ENCODE peak calls at places on chromosome 16, in eight cellular contexts. One of them, this sample, is unnamed.

GRCh38 chr16:77443834-77444460 is 9.1 kb upstream of the ADAMTS18 start:
- DNase-seq in central memory CD4-positive, alpha-beta T cell: no peak
- DNase-seq in stimulated activated CD4-positive, alpha-beta T cell treated with anti-CD3 and anti-CD28 coated beads, Interleukin-1b, Interleukin-23, amount 100 ng/mL, for 1 hour: no peak
- DNase-seq in SHP77: no peak
- DNase-seq in stimulated activated naive B cell treated with anti-CD40 and anti-IgM and Interleukin-4, amounts not matched to agents 10 μg/mL and 1 μg/mL and 100 μg/mL, for 72 hours: no peak
- DNase-seq in DMS153: peak
- DNase-seq in neural progenitor cell: no peak
- DNase-seq in LHCN-M2: no peak
- DNase-seq in this sample: no peak

GRCh38 chr16:72590179-72590937 is 418.4 kb upstream of the PMFBP1 start:
- DNase-seq in central memory CD4-positive, alpha-beta T cell: no peak
- DNase-seq in stimulated activated CD4-positive, alpha-beta T cell treated with anti-CD3 and anti-CD28 coated beads, Interleukin-1b, Interleukin-23, amount 100 ng/mL, for 1 hour: no peak
- DNase-seq in SHP77: no peak
- DNase-seq in stimulated activated naive B cell treated with anti-CD40 and anti-IgM and Interleukin-4, amounts not matched to agents 10 μg/mL and 1 μg/mL and 100 μg/mL, for 72 hours: no peak
- DNase-seq in DMS153: no peak
- DNase-seq in neural progenitor cell: no peak
- DNase-seq in LHCN-M2: no peak
- DNase-seq in this sample: no peak

GRCh38 chr16:25922438-25922837 is 230.7 kb downstream of the HS3ST4 start:
- DNase-seq in central memory CD4-positive, alpha-beta T cell: no peak
- DNase-seq in stimulated activated CD4-positive, alpha-beta T cell treated with anti-CD3 and anti-CD28 coated beads, Interleukin-1b, Interleukin-23, amount 100 ng/mL, for 1 hour: no peak
- DNase-seq in SHP77: peak
- DNase-seq in stimulated activated naive B cell treated with anti-CD40 and anti-IgM and Interleukin-4, amounts not matched to agents 10 μg/mL and 1 μg/mL and 100 μg/mL, for 72 hours: no peak
- DNase-seq in DMS153: peak
- DNase-seq in neural progenitor cell: no peak
- DNase-seq in LHCN-M2: no peak
- DNase-seq in this sample: no peak

GRCh38 chr16:68936729-68937631 is 93.6 kb downstream of the TANGO6 start:
- DNase-seq in central memory CD4-positive, alpha-beta T cell: no peak
- DNase-seq in stimulated activated CD4-positive, alpha-beta T cell treated with anti-CD3 and anti-CD28 coated beads, Interleukin-1b, Interleukin-23, amount 100 ng/mL, for 1 hour: no peak
- DNase-seq in SHP77: no peak
- DNase-seq in stimulated activated naive B cell treated with anti-CD40 and anti-IgM and Interleukin-4, amounts not matched to agents 10 μg/mL and 1 μg/mL and 100 μg/mL, for 72 hours: no peak
- DNase-seq in DMS153: no peak
- DNase-seq in neural progenitor cell: no peak
- DNase-seq in LHCN-M2: no peak
- DNase-seq in this sample: no peak

GRCh38 chr16:66948034-66948821 is 12.8 kb upstream of the CES3 start:
- DNase-seq in central memory CD4-positive, alpha-beta T cell: no peak
- DNase-seq in stimulated activated CD4-positive, alpha-beta T cell treated with anti-CD3 and anti-CD28 coated beads, Interleukin-1b, Interleukin-23, amount 100 ng/mL, for 1 hour: no peak
- DNase-seq in SHP77: no peak
- DNase-seq in stimulated activated naive B cell treated with anti-CD40 and anti-IgM and Interleukin-4, amounts not matched to agents 10 μg/mL and 1 μg/mL and 100 μg/mL, for 72 hours: no peak
- DNase-seq in DMS153: no peak
- DNase-seq in neural progenitor cell: no peak
- DNase-seq in LHCN-M2: no peak
- DNase-seq in this sample: peak

GRCh38 chr16:24670623-24671454 is 58.6 kb upstream of the TNRC6A start:
- DNase-seq in central memory CD4-positive, alpha-beta T cell: no peak
- DNase-seq in stimulated activated CD4-positive, alpha-beta T cell treated with anti-CD3 and anti-CD28 coated beads, Interleukin-1b, Interleukin-23, amount 100 ng/mL, for 1 hour: no peak
- DNase-seq in SHP77: peak
- DNase-seq in stimulated activated naive B cell treated with anti-CD40 and anti-IgM and Interleukin-4, amounts not matched to agents 10 μg/mL and 1 μg/mL and 100 μg/mL, for 72 hours: peak
- DNase-seq in DMS153: peak
- DNase-seq in neural progenitor cell: peak
- DNase-seq in LHCN-M2: peak
- DNase-seq in this sample: no peak

GRCh38 chr16:17301593-17302135 is 169.1 kb downstream of the XYLT1 start:
- DNase-seq in central memory CD4-positive, alpha-beta T cell: no peak
- DNase-seq in stimulated activated CD4-positive, alpha-beta T cell treated with anti-CD3 and anti-CD28 coated beads, Interleukin-1b, Interleukin-23, amount 100 ng/mL, for 1 hour: no peak
- DNase-seq in SHP77: no peak
- DNase-seq in stimulated activated naive B cell treated with anti-CD40 and anti-IgM and Interleukin-4, amounts not matched to agents 10 μg/mL and 1 μg/mL and 100 μg/mL, for 72 hours: peak
- DNase-seq in DMS153: no peak
- DNase-seq in neural progenitor cell: no peak
- DNase-seq in LHCN-M2: no peak
- DNase-seq in this sample: no peak

GRCh38 chr16:86380045-86380444 is 130.3 kb upstream of the FOXF1 start:
- DNase-seq in central memory CD4-positive, alpha-beta T cell: no peak
- DNase-seq in stimulated activated CD4-positive, alpha-beta T cell treated with anti-CD3 and anti-CD28 coated beads, Interleukin-1b, Interleukin-23, amount 100 ng/mL, for 1 hour: no peak
- DNase-seq in SHP77: no peak
- DNase-seq in stimulated activated naive B cell treated with anti-CD40 and anti-IgM and Interleukin-4, amounts not matched to agents 10 μg/mL and 1 μg/mL and 100 μg/mL, for 72 hours: no peak
- DNase-seq in DMS153: no peak
- DNase-seq in neural progenitor cell: no peak
- DNase-seq in LHCN-M2: no peak
- DNase-seq in this sample: no peak

GRCh38 chr16:53761967-53762726 is 58.2 kb downstream of the FTO start:
- DNase-seq in central memory CD4-positive, alpha-beta T cell: no peak
- DNase-seq in stimulated activated CD4-positive, alpha-beta T cell treated with anti-CD3 and anti-CD28 coated beads, Interleukin-1b, Interleukin-23, amount 100 ng/mL, for 1 hour: no peak
- DNase-seq in SHP77: no peak
- DNase-seq in stimulated activated naive B cell treated with anti-CD40 and anti-IgM and Interleukin-4, amounts not matched to agents 10 μg/mL and 1 μg/mL and 100 μg/mL, for 72 hours: no peak
- DNase-seq in DMS153: no peak
- DNase-seq in neural progenitor cell: no peak
- DNase-seq in LHCN-M2: no peak
- DNase-seq in this sample: no peak

GRCh38 chr16:67993207-67994036 is 5.9 kb downstream of the DPEP2 start:
- DNase-seq in central memory CD4-positive, alpha-beta T cell: peak
- DNase-seq in stimulated activated CD4-positive, alpha-beta T cell treated with anti-CD3 and anti-CD28 coated beads, Interleukin-1b, Interleukin-23, amount 100 ng/mL, for 1 hour: peak
- DNase-seq in SHP77: peak
- DNase-seq in stimulated activated naive B cell treated with anti-CD40 and anti-IgM and Interleukin-4, amounts not matched to agents 10 μg/mL and 1 μg/mL and 100 μg/mL, for 72 hours: peak
- DNase-seq in DMS153: peak
- DNase-seq in neural progenitor cell: peak
- DNase-seq in LHCN-M2: peak
- DNase-seq in this sample: peak

GRCh38 chr16:87611456-87611855 is 9.1 kb downstream of the JPH3 start:
- DNase-seq in central memory CD4-positive, alpha-beta T cell: no peak
- DNase-seq in stimulated activated CD4-positive, alpha-beta T cell treated with anti-CD3 and anti-CD28 coated beads, Interleukin-1b, Interleukin-23, amount 100 ng/mL, for 1 hour: no peak
- DNase-seq in SHP77: no peak
- DNase-seq in stimulated activated naive B cell treated with anti-CD40 and anti-IgM and Interleukin-4, amounts not matched to agents 10 μg/mL and 1 μg/mL and 100 μg/mL, for 72 hours: no peak
- DNase-seq in DMS153: no peak
- DNase-seq in neural progenitor cell: no peak
- DNase-seq in LHCN-M2: no peak
- DNase-seq in this sample: no peak

GRCh38 chr16:58280846-58281301 is 14.0 kb downstream of the PRSS54 start:
- DNase-seq in central memory CD4-positive, alpha-beta T cell: no peak
- DNase-seq in stimulated activated CD4-positive, alpha-beta T cell treated with anti-CD3 and anti-CD28 coated beads, Interleukin-1b, Interleukin-23, amount 100 ng/mL, for 1 hour: no peak
- DNase-seq in SHP77: no peak
- DNase-seq in stimulated activated naive B cell treated with anti-CD40 and anti-IgM and Interleukin-4, amounts not matched to agents 10 μg/mL and 1 μg/mL and 100 μg/mL, for 72 hours: no peak
- DNase-seq in DMS153: no peak
- DNase-seq in neural progenitor cell: no peak
- DNase-seq in LHCN-M2: peak
- DNase-seq in this sample: no peak

GRCh38 chr16:56911771-56912541 is 20.0 kb upstream of the HERPUD1 start:
- DNase-seq in central memory CD4-positive, alpha-beta T cell: no peak
- DNase-seq in stimulated activated CD4-positive, alpha-beta T cell treated with anti-CD3 and anti-CD28 coated beads, Interleukin-1b, Interleukin-23, amount 100 ng/mL, for 1 hour: no peak
- DNase-seq in SHP77: no peak
- DNase-seq in stimulated activated naive B cell treated with anti-CD40 and anti-IgM and Interleukin-4, amounts not matched to agents 10 μg/mL and 1 μg/mL and 100 μg/mL, for 72 hours: peak
- DNase-seq in DMS153: no peak
- DNase-seq in neural progenitor cell: peak
- DNase-seq in LHCN-M2: peak
- DNase-seq in this sample: no peak

GRCh38 chr16:64304376-64304775 is 817.5 kb downstream of the CDH11 start:
- DNase-seq in central memory CD4-positive, alpha-beta T cell: no peak
- DNase-seq in stimulated activated CD4-positive, alpha-beta T cell treated with anti-CD3 and anti-CD28 coated beads, Interleukin-1b, Interleukin-23, amount 100 ng/mL, for 1 hour: no peak
- DNase-seq in SHP77: peak
- DNase-seq in stimulated activated naive B cell treated with anti-CD40 and anti-IgM and Interleukin-4, amounts not matched to agents 10 μg/mL and 1 μg/mL and 100 μg/mL, for 72 hours: no peak
- DNase-seq in DMS153: no peak
- DNase-seq in neural progenitor cell: no peak
- DNase-seq in LHCN-M2: no peak
- DNase-seq in this sample: no peak

GRCh38 chr16:88634141-88634993 is 4.0 kb upstream of the IL17C start:
- DNase-seq in central memory CD4-positive, alpha-beta T cell: peak
- DNase-seq in stimulated activated CD4-positive, alpha-beta T cell treated with anti-CD3 and anti-CD28 coated beads, Interleukin-1b, Interleukin-23, amount 100 ng/mL, for 1 hour: no peak
- DNase-seq in SHP77: no peak
- DNase-seq in stimulated activated naive B cell treated with anti-CD40 and anti-IgM and Interleukin-4, amounts not matched to agents 10 μg/mL and 1 μg/mL and 100 μg/mL, for 72 hours: peak
- DNase-seq in DMS153: no peak
- DNase-seq in neural progenitor cell: peak
- DNase-seq in LHCN-M2: no peak
- DNase-seq in this sample: peak

GRCh38 chr16:90008708-90009145 is 10.5 kb downstream of the DBNDD1 start:
- DNase-seq in central memory CD4-positive, alpha-beta T cell: peak
- DNase-seq in stimulated activated CD4-positive, alpha-beta T cell treated with anti-CD3 and anti-CD28 coated beads, Interleukin-1b, Interleukin-23, amount 100 ng/mL, for 1 hour: peak
- DNase-seq in SHP77: no peak
- DNase-seq in stimulated activated naive B cell treated with anti-CD40 and anti-IgM and Interleukin-4, amounts not matched to agents 10 μg/mL and 1 μg/mL and 100 μg/mL, for 72 hours: peak
- DNase-seq in DMS153: no peak
- DNase-seq in neural progenitor cell: no peak
- DNase-seq in LHCN-M2: no peak
- DNase-seq in this sample: peak

GRCh38 chr16:28161626-28162025 is 50.1 kb downstream of the XPO6 start:
- DNase-seq in central memory CD4-positive, alpha-beta T cell: no peak
- DNase-seq in stimulated activated CD4-positive, alpha-beta T cell treated with anti-CD3 and anti-CD28 coated beads, Interleukin-1b, Interleukin-23, amount 100 ng/mL, for 1 hour: no peak
- DNase-seq in SHP77: no peak
- DNase-seq in stimulated activated naive B cell treated with anti-CD40 and anti-IgM and Interleukin-4, amounts not matched to agents 10 μg/mL and 1 μg/mL and 100 μg/mL, for 72 hours: no peak
- DNase-seq in DMS153: no peak
- DNase-seq in neural progenitor cell: no peak
- DNase-seq in LHCN-M2: no peak
- DNase-seq in this sample: no peak

GRCh38 chr16:84498859-84499620 is 5.4 kb downstream of the MEAK7 start:
- DNase-seq in central memory CD4-positive, alpha-beta T cell: no peak
- DNase-seq in stimulated activated CD4-positive, alpha-beta T cell treated with anti-CD3 and anti-CD28 coated beads, Interleukin-1b, Interleukin-23, amount 100 ng/mL, for 1 hour: no peak
- DNase-seq in SHP77: no peak
- DNase-seq in stimulated activated naive B cell treated with anti-CD40 and anti-IgM and Interleukin-4, amounts not matched to agents 10 μg/mL and 1 μg/mL and 100 μg/mL, for 72 hours: no peak
- DNase-seq in DMS153: no peak
- DNase-seq in neural progenitor cell: no peak
- DNase-seq in LHCN-M2: no peak
- DNase-seq in this sample: no peak